ENCODE peak calls at places on chromosomes 7 and 10, in five cellular contexts. U, H, T, A and D are unnamed samples.

GRCh38 chr10:113037222-113037621 is 87.2 kb downstream of the TCF7L2 start:
- DNase-seq in U (no peak), H (no peak), T (no peak), A (no peak), D (peak; percentile 7)

GRCh38 chr7:92100523-92100922 is 33.8 kb downstream of the CYP51A1 start:
- DNase-seq in U (no peak), H (no peak), T (no peak), A (no peak), D (no peak)

GRCh38 chr10:51007781-51008180 is 66.5 kb upstream of the PRKG1 start:
- DNase-seq in U (no peak), H (no peak), T (no peak), A (no peak), D (no peak)

GRCh38 chr10:29435809-29436501 is 147.1 kb downstream of the LYZL1 start:
- DNase-seq in U (no peak), H (no peak), T (no peak), A (no peak), D (no peak)

GRCh38 chr10:66717221-66717981 is 208.4 kb upstream of the LRRTM3 start:
- DNase-seq in U (no peak), H (peak; percentile 14), T (no peak), A (no peak), D (no peak)

GRCh38 chr10:128885573-128886555 is 581.2 kb upstream of the MGMT start:
- DNase-seq in U (no peak), H (no peak), T (no peak), A (no peak), D (no peak)

GRCh38 chr7:41887446-41887845 is 184.6 kb upstream of the INHBA start:
- DNase-seq in U (no peak), H (no peak), T (no peak), A (no peak), D (no peak)

GRCh38 chr10:106540606-106541005 is 623.9 kb downstream of the SORCS1 start:
- DNase-seq in U (no peak), H (no peak), T (no peak), A (no peak), D (no peak)

GRCh38 chr7:26284477-26284876 is 7.2 kb upstream of the SNX10 start:
- DNase-seq in U (no peak), H (no peak), T (no peak), A (no peak), D (no peak)

GRCh38 chr10:80411267-80411668 is 2.9 kb downstream of the PRXL2A start:
- DNase-seq in U (peak; percentile 43), H (peak; percentile 26), T (no peak), A (no peak), D (no peak)

GRCh38 chr10:80414126-80414898 is 6.0 kb downstream of the PRXL2A start:
- DNase-seq in U (no peak), H (peak; percentile 48), T (no peak), A (no peak), D (no peak)

GRCh38 chr10:80413152-80413996 is 5.0 kb downstream of the PRXL2A start:
- DNase-seq in U (no peak), H (no peak), T (no peak), A (no peak), D (no peak)

GRCh38 chr10:80411681-80412230 is 3.4 kb downstream of the PRXL2A start:
- DNase-seq in U (no peak), H (no peak), T (no peak), A (no peak), D (no peak)

DNA sequence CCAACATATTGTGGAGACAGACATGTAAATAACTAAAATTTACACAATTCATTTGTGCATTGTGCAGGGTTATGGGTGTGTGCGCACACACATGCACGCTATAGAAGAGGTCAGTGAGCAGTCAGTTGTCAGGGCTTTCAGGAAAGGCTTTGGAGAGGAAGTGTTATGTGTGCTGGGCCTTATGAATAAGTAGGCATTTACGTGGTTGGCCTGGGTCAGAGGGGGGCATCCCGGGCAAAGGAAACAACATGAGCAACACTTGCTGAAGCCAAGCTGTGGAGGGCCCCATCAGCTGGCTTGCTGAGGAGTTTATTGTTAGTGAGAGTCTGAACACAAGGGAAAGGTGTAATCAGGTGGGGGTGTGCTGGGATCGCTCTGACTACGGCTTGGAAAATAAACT is 4.2 kb downstream of the PRXL2A start:
- DNase-seq in U (no peak), H (no peak), T (no peak), A (no peak), D (no peak)
- H3K4me1 ChIP-seq in U (peaks cover 89% of the 10 kb centered on the region), H (peaks cover 48% of the 10 kb centered on the region), T (no peaks in the 10 kb centered on the region), A (no peaks in the 10 kb centered on the region), D (peaks cover 90% of the 10 kb centered on the region)

GRCh38 chr7:151823783-151824182 is 53.1 kb downstream of the PRKAG2 start:
- DNase-seq in U (no peak), H (no peak), T (no peak), A (no peak), D (no peak)
- H3K4me3 ChIP-seq in U (no peak overlapping the region), H (no peak overlapping the region), T (no peak overlapping the region), A (no peak overlapping the region), D (no peak overlapping the region)

DNA sequence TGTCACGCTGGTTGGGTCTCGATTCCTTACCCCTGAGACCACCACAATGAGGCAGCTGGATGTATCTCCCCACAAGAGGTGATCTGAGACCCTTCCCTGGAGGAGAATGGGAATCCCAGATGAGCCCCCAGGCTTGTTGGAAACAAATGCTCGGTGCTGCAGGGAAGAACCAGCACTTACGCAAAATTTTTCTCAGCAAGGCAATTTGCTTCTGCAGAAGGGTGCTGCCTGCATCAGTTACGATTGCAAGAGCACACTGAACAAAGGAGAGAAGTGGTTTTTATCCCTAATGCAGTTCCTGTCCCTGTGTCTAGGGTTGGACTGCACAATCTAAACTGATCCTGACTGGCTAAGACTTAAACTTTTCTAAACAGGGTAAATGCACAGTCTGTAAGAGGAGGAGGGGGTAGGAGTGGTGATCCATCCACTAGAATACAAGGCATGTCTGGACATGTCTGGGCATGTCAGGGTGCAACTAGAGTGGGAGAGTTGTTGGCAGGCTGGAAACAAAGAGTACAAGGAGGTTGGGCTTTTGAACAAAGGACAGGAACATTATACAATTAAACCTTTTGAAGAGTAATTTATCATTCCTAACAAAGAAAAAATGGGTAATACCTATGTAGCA is 114.9 kb upstream of the FAM3C start:
- DNase-seq in U (no peak), H (no peak), T (no peak), A (no peak), D (no peak)
- TF ChIP-seq POLR2A in U (no peak), H (no peak), T (no peak), A (no peak), D (no peak)

DNA sequence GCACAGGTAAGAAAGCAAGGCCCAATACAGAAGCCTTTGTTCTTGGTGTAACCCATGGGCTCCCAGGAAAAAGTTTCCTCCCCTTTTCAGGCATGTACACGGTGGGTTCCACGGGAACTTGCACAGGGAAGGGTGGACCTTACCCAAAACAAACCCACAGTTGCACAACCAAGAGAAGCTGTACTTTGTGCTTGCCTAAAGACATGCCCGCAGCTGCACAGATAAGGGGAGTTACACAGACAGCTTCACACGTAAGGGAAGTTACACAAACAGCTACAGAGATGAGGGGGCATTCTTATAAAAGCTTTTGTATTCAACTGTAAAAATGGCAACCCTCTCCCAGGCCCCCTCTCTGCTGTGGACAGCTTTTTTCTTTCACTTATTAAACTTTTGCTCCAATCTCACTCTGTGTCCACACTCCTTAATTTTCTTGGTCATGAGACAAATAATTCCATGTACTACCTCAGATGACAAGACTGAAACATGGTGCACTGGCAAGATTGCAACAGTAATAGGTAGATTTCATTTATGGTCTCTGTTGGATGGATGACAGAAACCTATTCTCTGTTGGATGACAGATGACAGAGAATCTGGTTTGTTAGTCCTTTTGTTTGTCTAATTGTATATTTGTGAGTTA is 72.9 kb downstream of the ATE1 start:
- DNase-seq in U (no peak), H (no peak), T (no peak), A (no peak), D (no peak)
- H3K4me1 ChIP-seq in U (no peaks in the 10 kb centered on the region), H (no peaks in the 10 kb centered on the region), T (no peaks in the 10 kb centered on the region), A (no peaks in the 10 kb centered on the region), D (no peaks in the 10 kb centered on the region)

GRCh38 chr7:106657085-106657991 is 3.6 kb downstream of the CCDC71L start:
- DNase-seq in U (no peak), H (no peak), T (no peak), A (no peak), D (no peak)
- H3K4me3 ChIP-seq in U (peak overlapping the region; percentile 76), H (no peak overlapping the region), T (no peak overlapping the region), A (no peak overlapping the region), D (no peak overlapping the region)

GRCh38 chr10:69318087-69318996 is 40.0 kb downstream of the HK1 start:
- DNase-seq in U (peak; percentile 93), H (peak; percentile 94), T (peak; percentile 44), A (peak; percentile 70), D (peak; percentile 96)
- TF ChIP-seq POLR2A in U (no peak), H (peak; percentile 81), T (peak; percentile 81), A (peak; percentile 73), D (peak; percentile 62)

GRCh38 chr10:33235951-33236350 is 98.5 kb downstream of the NRP1 start:
- DNase-seq in U (no peak), H (no peak), T (no peak), A (no peak), D (no peak)
- H3K4me1 ChIP-seq in U (peaks cover 31% of the 10 kb centered on the region), H (peaks cover 4% of the 10 kb centered on the region), T (no peaks in the 10 kb centered on the region), A (no peaks in the 10 kb centered on the region), D (no peaks in the 10 kb centered on the region)

DNA sequence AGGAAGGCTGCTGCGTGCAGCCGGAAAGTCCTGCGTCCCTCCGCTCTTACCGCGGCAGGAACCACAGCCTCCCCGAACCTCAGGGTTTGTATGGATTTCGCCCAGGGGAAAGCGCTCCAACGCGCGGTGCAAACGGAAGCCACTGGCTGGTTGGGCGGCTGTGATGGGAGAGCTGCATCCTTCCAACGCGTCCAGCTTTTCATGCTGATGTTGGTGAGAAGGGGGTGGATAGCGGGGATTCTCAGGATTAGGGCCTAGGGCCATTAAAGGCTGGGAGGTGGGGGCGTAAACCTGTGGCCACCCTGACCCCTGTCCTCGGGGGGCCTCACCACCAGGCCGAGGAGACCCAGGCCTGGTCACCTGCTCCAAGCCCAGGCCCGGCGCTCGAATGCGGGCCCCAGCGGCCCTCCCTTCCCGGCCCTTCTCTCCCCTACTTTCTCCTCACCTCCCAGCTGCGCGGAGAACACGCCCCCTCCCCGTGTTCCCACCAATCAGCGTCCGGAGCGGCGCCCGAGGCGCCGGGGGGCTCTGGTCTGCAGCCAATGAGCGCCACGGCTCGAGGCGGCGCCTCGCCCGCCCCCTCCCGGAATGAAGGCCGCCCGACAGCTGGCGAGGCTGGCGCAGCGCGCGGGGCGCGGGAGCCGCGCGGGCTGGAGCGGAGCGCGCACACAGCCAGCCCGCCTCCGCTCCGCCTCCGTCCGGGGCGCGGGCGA is 458 bp upstream of the NANOS1 start:
- DNase-seq in U (peak; percentile 89), H (peak; percentile 89), T (peak; percentile 35), A (peak; percentile 69), D (peak; percentile 95)
- H3K4me3 ChIP-seq in U (peak overlapping the region; percentile 82), H (peak overlapping the region; percentile 61), T (peak overlapping the region; percentile 54), A (peak overlapping the region; percentile 40), D (peak overlapping the region; percentile 64)